ENCODE peak calls at places on chromosome 14, in nine cellular contexts. E is activated T-helper 1 cell treated with anti-CD3 and anti-CD28 coated beads, Interleukin-2, amount 50 U/mL, for 16 hours; X is Jurkat, Clone E6-1; D is glutamatergic neuron; W is CD4-positive, CD25-positive, alpha-beta regulatory T cell; Y is Peyer's patch; N is psoas muscle; U is M059J; B is aorta. M is an unnamed sample.

GRCh38 chr14:63203618-63204406 is 431 bp upstream of the RHOJ start:
- DNase-seq in U (peak; percentile 85), N (peak; percentile 80), D (peak; percentile 32), B (peak; percentile 84), Y (peak; percentile 23), W (no peak), E (no peak), X (peak; percentile 4), M (no peak)

GRCh38 chr14:34368971-34369665 is 92.9 kb downstream of the SPTSSA start:
- DNase-seq in U (no peak), E (no peak), W (no peak), X (no peak), D (no peak), B (no peak), N (no peak), Y (no peak), M (no peak)

GRCh38 chr14:105989746-105990302 is 463.4 kb downstream of the TMEM121 start:
- DNase-seq in N (no peak), W (peak; percentile 30), U (peak; percentile 41), X (no peak), E (no peak), D (no peak), Y (no peak), B (no peak), M (no peak)

GRCh38 chr14:78567343-78567742 is 397.2 kb downstream of the NRXN3 start:
- DNase-seq in E (no peak), U (peak; percentile 41), D (no peak), N (no peak), Y (no peak), X (no peak), B (no peak), W (no peak), M (no peak)

GRCh38 chr14:91575469-91576208 is 65.5 kb upstream of the PPP4R3A start:
- DNase-seq in Y (no peak), X (no peak), D (no peak), B (no peak), W (no peak), E (no peak), N (no peak), U (peak; percentile 12), M (no peak)

GRCh38 chr14:25042362-25043299 is 7.3 kb downstream of the STXBP6 start:
- DNase-seq in Y (no peak), U (peak; percentile 3), W (no peak), E (no peak), X (no peak), N (no peak), B (no peak), D (no peak), M (no peak)

GRCh38 chr14:32403688-32404087 is 74.6 kb downstream of the AKAP6 start:
- DNase-seq in E (no peak), D (no peak), W (no peak), X (no peak), U (peak; percentile 68), Y (no peak), N (no peak), B (no peak), M (no peak)

GRCh38 chr14:25508845-25509244 is 458.9 kb upstream of the STXBP6 start:
- DNase-seq in Y (no peak), D (no peak), W (no peak), E (no peak), B (no peak), X (no peak), U (no peak), N (no peak), M (no peak)